ENCODE peak calls at places on chromosomes 11 and 22, in four cellular contexts. B is heart right ventricle, R is cardiac muscle cell, T is H9. M is an unnamed sample.

GRCh38 chr22:47409501-47410275 is 647.2 kb downstream of the TBC1D22A start:
- DNase-seq in R (no peak), B (no peak), T (no peak), M (no peak)

GRCh38 chr11:123197711-123198110 is 2.7 kb upstream of the CLMP start:
- DNase-seq in R (peak), T (no peak), B (no peak), M (no peak)

GRCh38 chr11:121634889-121635288 is 182.1 kb upstream of the SORL1-AS1 start:
- DNase-seq in B (no peak), R (peak), T (no peak), M (no peak)

GRCh38 chr11:134821422-134821821 is 409.4 kb upstream of the B3GAT1 start:
- DNase-seq in B (no peak), R (no peak), T (peak), M (no peak)

GRCh38 chr11:67006029-67006884 is 16.7 kb upstream of the SYT12 start:
- DNase-seq in T (peak), B (peak), R (no peak), M (peak)

GRCh38 chr11:75563978-75564552 is 2.0 kb downstream of the SERPINH1 start:
- DNase-seq in T (peak), B (peak), R (peak), M (no peak)

GRCh38 chr11:44468338-44468988 is 97.0 kb upstream of the CD82 start:
- DNase-seq in B (no peak), R (no peak), T (no peak), M (no peak)

GRCh38 chr22:49958462-49958921 is 2.1 kb upstream of the PIM3 start:
- DNase-seq in R (no peak), B (peak), T (no peak), M (no peak)

GRCh38 chr22:38415046-38415445 is 40.0 kb downstream of the KCNJ4 start:
- DNase-seq in B (no peak), T (no peak), R (no peak), M (no peak)

GRCh38 chr22:24517446-24517845 is 22.3 kb downstream of the UPB1 start:
- DNase-seq in B (no peak), R (no peak), T (no peak), M (no peak)

GRCh38 chr11:71484248-71485062 is 31.5 kb downstream of the NADSYN1 start:
- DNase-seq in R (no peak), T (no peak), B (no peak), M (no peak)

GRCh38 chr11:105148241-105148640 is 8.7 kb upstream of the CARD18 start:
- DNase-seq in R (no peak), T (no peak), B (no peak), M (no peak)

GRCh38 chr11:130849215-130849568 is 67.1 kb downstream of the SNX19 start:
- DNase-seq in B (no peak), R (peak), T (no peak), M (no peak)

GRCh38 chr11:62501432-62501891 is 45.1 kb downstream of the AHNAK start:
- DNase-seq in T (no peak), R (no peak), B (peak), M (no peak)

GRCh38 chr11:36478700-36479329 is 31.3 kb downstream of the TRAF6 start:
- DNase-seq in T (no peak), B (no peak), R (peak), M (no peak)

GRCh38 chr11:29256580-29256979 is 760.2 kb downstream of the KCNA4 start:
- DNase-seq in R (no peak), T (no peak), B (no peak), M (no peak)

GRCh38 chr11:44593194-44593593 is 27.7 kb downstream of the CD82 start:
- DNase-seq in B (no peak), T (no peak), R (no peak), M (no peak)

GRCh38 chr11:60914620-60915249 is 777 bp downstream of the TMEM109 start:
- DNase-seq in T (peak), B (peak), R (peak), M (no peak)

GRCh38 chr11:42593426-42593825 is 718.4 kb upstream of the API5 start:
- DNase-seq in T (no peak), B (no peak), R (no peak), M (no peak)

GRCh38 chr11:122951231-122951630 is 30.4 kb downstream of the BSX start:
- DNase-seq in R (no peak), T (no peak), B (no peak), M (no peak)

GRCh38 chr11:15913261-15913660 is 443.1 kb downstream of the SOX6 start:
- DNase-seq in R (peak), T (no peak), B (no peak), M (no peak)

GRCh38 chr11:75450826-75451783 is 18.1 kb upstream of the KLHL35 start:
- DNase-seq in B (no peak), R (no peak), T (peak), M (no peak)

GRCh38 chr11:18016789-18017188 is 3.9 kb upstream of the SERGEF start:
- DNase-seq in B (no peak), R (no peak), T (no peak), M (no peak)

GRCh38 chr11:134562176-134562575 is 150.1 kb upstream of the B3GAT1 start:
- DNase-seq in B (no peak), T (no peak), R (no peak), M (no peak)

GRCh38 chr11:103086461-103086860 is 5.5 kb downstream of the DCUN1D5 start:
- DNase-seq in B (no peak), R (peak), T (no peak), M (no peak)

GRCh38 chr11:499201-500076 is 7.6 kb downstream of the RNH1 start:
- DNase-seq in B (peak), R (no peak), T (peak), M (no peak)

GRCh38 chr11:76526878-76527277 is 82.1 kb downstream of the EMSY start:
- DNase-seq in R (no peak), B (no peak), T (no peak), M (no peak)

GRCh38 chr11:12802418-12803085 is 128.3 kb downstream of the TEAD1 start:
- DNase-seq in B (peak), R (peak), T (no peak), M (no peak)

GRCh38 chr11:12901272-12901671 is 107.8 kb upstream of the RASSF10 start:
- DNase-seq in B (no peak), T (no peak), R (no peak), M (no peak)

GRCh38 chr11:95684701-95685100 is 104.9 kb downstream of the FAM76B start:
- DNase-seq in B (no peak), R (no peak), T (no peak), M (no peak)

GRCh38 chr22:30202531-30203006 is 44.0 kb downstream of the LIF start:
- DNase-seq in T (no peak), R (peak), B (no peak), M (no peak)

GRCh38 chr11:122354029-122354697 is 238.1 kb upstream of the BLID start:
- DNase-seq in R (peak), B (no peak), T (no peak), M (no peak)

DNA sequence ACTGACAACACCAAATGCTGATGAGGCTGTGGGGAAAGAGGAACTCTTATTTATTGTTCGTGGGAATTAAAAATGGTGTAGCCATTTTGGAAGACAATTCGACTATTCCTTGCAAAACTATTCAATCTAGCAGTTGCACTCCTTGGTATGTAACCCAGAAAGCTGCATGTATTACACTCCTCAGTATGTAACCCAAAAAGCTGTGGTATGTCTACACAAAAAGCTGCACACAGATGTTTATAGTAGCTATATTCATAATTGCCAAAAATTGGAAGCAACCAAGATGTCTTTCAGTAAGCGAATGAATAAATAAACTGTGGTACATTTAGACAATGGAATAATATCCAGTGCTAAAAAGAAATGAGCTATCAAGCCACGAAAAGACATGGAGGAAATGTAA is 4.9 kb downstream of the NNMT start:
- DNase-seq in T (no peak), B (no peak), R (peak), M (no peak)
- H3K27ac ChIP-seq in T (no peak), B (no peak), R (no peak), M (no peak)

GRCh38 chr11:65104628-65105027 is 7.0 kb upstream of the TM7SF2 start:
- DNase-seq in T (no peak), B (no peak), R (no peak), M (no peak)

GRCh38 chr11:65102142-65103095 is 6.4 kb downstream of the VPS51 start:
- DNase-seq in T (no peak), B (no peak), R (peak), M (no peak)

GRCh38 chr11:65096926-65097325 is 912 bp downstream of the VPS51 start:
- DNase-seq in B (no peak), R (no peak), T (no peak), M (no peak)

GRCh38 chr11:65103476-65103875 is 7.5 kb downstream of the VPS51 start:
- DNase-seq in R (no peak), B (no peak), T (no peak), M (no peak)

GRCh38 chr11:65100674-65101350 is 4.8 kb downstream of the VPS51 start:
- DNase-seq in B (no peak), R (peak), T (no peak), M (no peak)
- H3K27ac ChIP-seq in B (peak), R (no peak), T (no peak), M (no peak)

DNA sequence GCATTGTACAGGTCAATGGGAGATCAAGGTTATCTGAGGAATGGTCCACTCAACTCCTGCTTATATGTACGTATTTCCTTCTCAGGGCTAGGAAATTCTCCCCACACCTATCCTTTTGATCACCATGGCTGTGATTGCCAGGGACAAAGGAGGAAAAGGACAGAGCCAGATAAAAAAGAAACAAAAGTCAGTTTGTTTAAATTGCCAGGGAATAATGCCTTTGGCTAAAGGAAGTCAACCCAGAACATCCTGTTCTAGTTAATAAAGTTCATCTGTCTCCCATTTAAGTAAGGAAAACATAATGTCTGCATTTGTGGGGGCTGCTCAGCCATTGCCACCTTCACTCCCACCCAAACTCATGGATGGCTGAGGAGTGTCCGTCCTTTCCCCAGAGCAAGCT is 124.7 kb downstream of the ME3 start:
- DNase-seq in B (no peak), T (no peak), R (peak), M (no peak)
- H3K27ac ChIP-seq in B (peak), T (no peak), R (no peak), M (no peak)

GRCh38 chr11:46913484-46913883 is 4.9 kb downstream of the LRP4 start:
- DNase-seq in B (no peak), T (no peak), R (no peak), M (no peak)

GRCh38 chr11:46916251-46916650 is 2.1 kb downstream of the LRP4 start:
- DNase-seq in B (no peak), R (no peak), T (no peak), M (no peak)

GRCh38 chr11:46914910-46915309 is 3.4 kb downstream of the LRP4 start:
- DNase-seq in T (no peak), B (no peak), R (no peak), M (no peak)

GRCh38 chr11:46914363-46914762 is 4.0 kb downstream of the LRP4 start:
- DNase-seq in R (no peak), B (no peak), T (no peak), M (no peak)

GRCh38 chr11:46912526-46913150 is 5.7 kb downstream of the LRP4 start:
- DNase-seq in R (no peak), T (peak), B (no peak), M (peak)
- H3K27ac ChIP-seq in R (peak), T (peak), B (no peak), M (peak)

GRCh38 chr22:20033045-20033706 is 12.3 kb downstream of the TANGO2 start:
- DNase-seq in T (no peak), R (no peak), B (peak), M (no peak)
- H3K27ac ChIP-seq in T (no peak), R (no peak), B (peak), M (no peak)

GRCh38 chr11:126175261-126175885 is 36.1 kb downstream of the RPUSD4 start:
- DNase-seq in T (no peak), B (no peak), R (peak), M (no peak)

GRCh38 chr11:126169291-126169690 is 42.2 kb downstream of the RPUSD4 start:
- DNase-seq in R (no peak), T (no peak), B (no peak), M (no peak)

GRCh38 chr11:126174816-126175215 is 36.6 kb downstream of the RPUSD4 start:
- DNase-seq in B (no peak), R (no peak), T (no peak), M (no peak)

GRCh38 chr11:126173257-126173656 is 38.2 kb downstream of the RPUSD4 start:
- DNase-seq in T (no peak), B (no peak), R (no peak), M (no peak)

GRCh38 chr11:126172596-126173038 is 38.8 kb downstream of the RPUSD4 start:
- DNase-seq in R (peak), T (no peak), B (no peak), M (no peak)
- H3K27ac ChIP-seq in R (no peak), T (no peak), B (no peak), M (no peak)

DNA sequence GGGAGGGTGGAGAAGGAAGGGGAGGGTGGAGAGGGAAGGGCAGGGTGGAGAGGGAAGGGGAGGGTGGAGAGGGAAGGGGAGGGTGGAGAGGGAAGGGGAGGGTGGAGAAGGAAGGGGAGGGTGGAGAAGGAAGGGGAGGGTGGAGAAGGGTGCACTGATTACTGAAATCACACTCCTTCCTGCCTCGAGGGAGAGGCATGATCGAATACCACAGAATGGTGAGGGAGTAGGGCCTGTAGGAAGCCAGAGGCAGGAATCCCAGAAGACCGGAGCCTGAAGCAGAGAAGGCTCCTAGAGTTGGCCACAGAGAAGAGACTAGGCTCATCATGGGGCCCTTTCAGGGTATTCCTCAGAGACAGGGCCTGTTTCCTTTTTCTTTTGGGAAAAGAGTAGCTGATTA is 5.6 kb upstream of the OR52K2 start:
- DNase-seq in B (no peak), R (no peak), T (no peak), M (no peak)
- H3K27ac ChIP-seq in B (no peak), R (no peak), T (no peak), M (no peak)

DNA sequence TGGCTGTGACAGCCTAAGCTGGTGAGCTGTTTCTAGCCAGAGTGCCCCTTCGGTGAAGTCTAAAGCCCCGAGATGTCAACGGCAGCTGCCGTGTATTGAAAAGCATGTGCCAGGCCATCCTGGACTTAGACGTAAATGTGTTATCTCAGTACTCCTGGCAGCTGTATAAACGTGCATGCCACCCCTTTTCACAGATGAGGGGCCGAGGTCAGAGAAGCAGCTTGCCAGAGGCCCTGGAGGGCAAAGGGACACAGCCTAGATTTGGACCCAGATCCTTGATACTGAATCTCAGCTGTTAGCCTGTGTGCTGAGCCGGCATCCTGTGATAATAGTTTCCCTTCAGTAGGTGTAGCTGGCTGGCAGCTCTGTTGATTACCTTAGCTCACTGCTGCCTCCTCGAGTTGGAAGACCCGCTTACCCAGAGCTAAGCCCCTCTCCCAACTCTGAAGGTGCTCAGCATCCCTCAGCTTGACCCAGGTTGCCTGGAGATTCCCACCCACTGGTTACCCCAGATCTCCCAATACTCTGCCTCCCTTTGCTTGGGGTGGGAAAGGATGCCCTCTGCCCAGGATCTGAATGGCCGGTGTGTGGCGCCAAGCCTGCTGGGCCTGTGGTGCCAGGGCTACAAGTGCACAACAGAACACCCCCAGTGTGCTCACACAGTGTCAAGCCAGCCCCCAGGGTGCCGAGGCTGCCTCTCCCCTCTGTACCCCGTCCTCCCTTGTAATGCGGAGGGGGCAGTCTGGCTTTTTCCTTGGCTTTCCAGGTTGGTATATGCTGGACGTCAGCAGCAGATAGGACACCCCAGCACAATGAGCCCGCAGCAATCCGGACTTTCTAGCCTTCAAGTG is 59.8 kb upstream of the WNT7B start:
- DNase-seq in R (peak), B (no peak), T (no peak), M (no peak)
- H3K27ac ChIP-seq in R (peak), B (peak), T (no peak), M (no peak)